ENCODE peak calls at places on chromosomes 6 and 20, in seven cellular contexts. Z is psoas muscle; W is hepatocyte; G is cardiac muscle cell; B is fibroblast of lung; O is upper lobe of left lung; C is CD8-positive, alpha-beta T cell. S is an unnamed sample.

GRCh38 chr6:24766685-24767462 is 7.9 kb upstream of the GMNN start:
- DNase-seq in W (peak; percentile 28), O (no peak), Z (no peak), B (peak; percentile 30), G (peak; percentile 19), C (no peak), S (no peak)

GRCh38 chr20:63594043-63594561 is 20.1 kb upstream of the HELZ2 start:
- DNase-seq in Z (peak; percentile 73), O (no peak), C (no peak), W (no peak), G (no peak), B (peak; percentile 69), S (no peak)

GRCh38 chr6:66128676-66129075 is 421.6 kb upstream of the EYS start:
- DNase-seq in Z (no peak), O (no peak), W (no peak), G (no peak), C (no peak), B (no peak), S (no peak)

GRCh38 chr6:122735618-122736017 is 43.9 kb upstream of the FABP7 start:
- DNase-seq in B (no peak), W (no peak), G (no peak), C (no peak), O (no peak), Z (no peak), S (no peak)

GRCh38 chr6:30396833-30397479 is 52.0 kb downstream of the RPP21 start:
- DNase-seq in O (peak; percentile 99), G (peak; percentile 92), W (peak; percentile 91), Z (peak; percentile 80), C (peak; percentile 65), B (peak; percentile 41), S (peak; percentile 89)

GRCh38 chr6:168530653-168531071 is 89.7 kb downstream of the SMOC2 start:
- DNase-seq in G (no peak), C (no peak), O (no peak), Z (no peak), B (no peak), W (no peak), S (no peak)

GRCh38 chr20:13279171-13279570 is 58.1 kb downstream of the ISM1 start:
- DNase-seq in O (no peak), G (no peak), B (no peak), Z (no peak), W (no peak), C (no peak), S (no peak)

GRCh38 chr6:155647354-155647753 is 191.7 kb upstream of the NOX3 start:
- DNase-seq in W (no peak), Z (no peak), G (no peak), C (no peak), B (peak; percentile 18), O (no peak), S (no peak)

GRCh38 chr20:62350098-62350628 is 16.9 kb downstream of the LAMA5 start:
- DNase-seq in C (no peak), B (peak; percentile 47), G (no peak), Z (peak; percentile 9), O (peak; percentile 80), W (peak; percentile 83), S (peak; percentile 40)

GRCh38 chr6:104423691-104424090 is 436.0 kb downstream of the HACE1 start:
- DNase-seq in O (no peak), C (no peak), Z (no peak), G (no peak), W (no peak), B (no peak), S (no peak)

GRCh38 chr20:32993484-32994050 is 10.7 kb downstream of the SUN5 start:
- DNase-seq in W (no peak), B (no peak), C (no peak), Z (no peak), G (no peak), O (no peak), S (no peak)

GRCh38 chr6:56363796-56364195 is 116.4 kb upstream of the COL21A1 start:
- DNase-seq in G (no peak), B (no peak), Z (no peak), O (no peak), W (no peak), C (no peak), S (no peak)

GRCh38 chr20:25341716-25342680 is 48.6 kb downstream of the ABHD12 start:
- DNase-seq in C (no peak), O (no peak), G (no peak), W (no peak), Z (no peak), B (peak; percentile 64), S (no peak)

GRCh38 chr6:22959571-22959970 is 390.2 kb downstream of the HDGFL1 start:
- DNase-seq in Z (no peak), G (no peak), B (no peak), W (no peak), O (no peak), C (no peak), S (no peak)

GRCh38 chr6:88650029-88650619 is 313.3 kb downstream of the RNGTT start:
- DNase-seq in Z (no peak), W (no peak), B (peak; percentile 88), O (no peak), G (no peak), C (no peak), S (no peak)

GRCh38 chr6:34350937-34351217 is 41.6 kb downstream of the NUDT3 start:
- DNase-seq in C (no peak), O (no peak), B (no peak), W (no peak), G (no peak), Z (no peak), S (no peak)
- H3K27ac ChIP-seq in C (no peak overlapping the region), O (no peak overlapping the region), B (no peak overlapping the region), W (no peak overlapping the region), G (no peak overlapping the region), Z (peak overlapping the region; percentile 38), S (no peak overlapping the region)

GRCh38 chr6:3797231-3798200 is 46.0 kb upstream of the PXDC1 start:
- DNase-seq in C (no peak), B (peak; percentile 94), O (no peak), Z (no peak), G (no peak), W (no peak), S (no peak)
- H3K4me3 ChIP-seq in C (no peak overlapping the region), B (no peak overlapping the region), O (no peak overlapping the region), Z (no peak overlapping the region), G (no peak overlapping the region), W (no peak overlapping the region), S (no peak overlapping the region)

GRCh38 chr6:72651191-72651590 is 29.3 kb downstream of the KCNQ5 start:
- DNase-seq in B (peak; percentile 41), G (no peak), W (no peak), C (no peak), Z (no peak), O (no peak), S (no peak)

GRCh38 chr6:72657391-72657790 is 35.5 kb downstream of the KCNQ5 start:
- DNase-seq in Z (no peak), G (no peak), O (no peak), B (no peak), W (no peak), C (no peak), S (no peak)

GRCh38 chr6:72651967-72652956 is 30.4 kb downstream of the KCNQ5 start:
- DNase-seq in B (no peak), W (no peak), G (peak; percentile 17), C (no peak), Z (no peak), O (no peak), S (no peak)

GRCh38 chr6:72653032-72653431 is 31.2 kb downstream of the KCNQ5 start:
- DNase-seq in Z (no peak), B (no peak), W (no peak), C (no peak), G (no peak), O (no peak), S (no peak)

GRCh38 chr6:72654101-72654618 is 32.3 kb downstream of the KCNQ5 start:
- DNase-seq in G (no peak), W (no peak), Z (no peak), B (no peak), O (no peak), C (no peak), S (no peak)
- H3K36me3 ChIP-seq in G (no peaks in the 10 kb centered on the region), W (no peaks in the 10 kb centered on the region), Z (no peaks in the 10 kb centered on the region), B (no peaks in the 10 kb centered on the region), O (no peaks in the 10 kb centered on the region), C (no peaks in the 10 kb centered on the region), S (no peaks in the 10 kb centered on the region)

DNA sequence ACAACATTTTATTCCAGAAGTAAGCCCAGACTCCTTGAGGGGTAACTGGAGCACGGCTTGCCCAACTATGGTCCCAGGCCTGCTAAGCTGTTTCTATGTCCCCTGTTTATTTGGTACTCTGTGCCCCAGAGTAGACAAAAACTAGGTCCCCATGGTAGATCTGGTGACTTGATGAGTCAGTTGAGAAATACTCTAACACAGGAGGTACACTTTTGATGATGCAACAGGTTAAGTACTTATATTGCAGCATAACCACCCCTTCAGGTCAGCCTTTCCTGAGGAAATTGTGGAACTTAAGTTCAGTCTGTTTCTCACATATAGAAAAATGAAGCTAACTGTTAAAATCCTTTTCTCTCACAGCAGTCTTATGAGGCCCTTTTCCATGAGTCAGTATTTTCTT is 19.6 kb downstream of the TTPAL start:
- DNase-seq in B (peak; percentile 75), C (no peak), G (no peak), O (no peak), W (peak; percentile 52), Z (no peak), S (no peak)
- H3K27ac ChIP-seq in B (peak overlapping the region; percentile 88), C (no peak overlapping the region), G (peak overlapping the region; percentile 41), O (peak overlapping the region; percentile 78), W (peak overlapping the region; percentile 87), Z (peak overlapping the region; percentile 79), S (peak overlapping the region; percentile 22)

DNA sequence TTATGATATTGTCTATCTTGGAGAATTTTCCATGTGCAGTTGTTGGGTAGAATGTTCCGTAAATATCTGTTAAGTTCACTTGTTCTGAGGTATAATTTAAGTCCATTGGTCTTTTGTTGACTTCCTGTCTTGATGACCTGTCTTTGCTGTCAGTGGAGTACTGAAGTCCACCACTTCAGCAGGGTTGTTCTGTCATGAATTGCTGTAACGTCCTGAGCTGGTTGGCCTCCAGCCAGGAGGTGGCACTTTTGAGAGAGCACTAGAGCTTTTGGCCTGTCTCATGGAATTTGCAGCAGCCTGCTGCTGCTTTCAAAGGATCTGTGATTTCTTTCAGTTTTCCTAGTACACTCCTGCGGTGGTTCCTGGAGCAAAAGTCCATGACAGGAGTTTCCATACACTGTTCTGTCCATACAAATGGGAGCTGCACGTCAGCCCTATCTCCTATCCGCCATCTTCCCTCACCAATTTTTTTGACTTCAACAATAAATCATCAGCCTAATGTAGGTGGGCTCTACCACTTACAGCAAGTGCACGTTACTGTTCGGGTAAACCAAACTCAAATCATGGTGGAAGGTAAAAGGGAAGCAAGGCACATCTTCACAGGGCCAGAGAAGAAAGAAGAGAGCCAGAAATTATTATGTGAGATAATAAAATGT is 46.9 kb upstream of the TRERF1 start:
- DNase-seq in Z (no peak), B (no peak), G (peak; percentile 81), C (no peak), W (peak; percentile 26), O (no peak), S (no peak)
- H3K4me3 ChIP-seq in Z (no peak overlapping the region), B (no peak overlapping the region), G (no peak overlapping the region), C (no peak overlapping the region), W (no peak overlapping the region), O (no peak overlapping the region), S (no peak overlapping the region)

GRCh38 chr6:108574457-108575149 is 13.9 kb downstream of the FOXO3 start:
- DNase-seq in W (no peak), C (no peak), O (no peak), Z (no peak), B (no peak), G (no peak), S (no peak)
- H3K36me3 ChIP-seq in W (no peaks in the 10 kb centered on the region), C (no peaks in the 10 kb centered on the region), O (peaks cover 9% of the 10 kb centered on the region), Z (peaks cover 8% of the 10 kb centered on the region), B (peaks cover 1% of the 10 kb centered on the region), G (no peaks in the 10 kb centered on the region), S (no peaks in the 10 kb centered on the region)

GRCh38 chr20:51024761-51025160 is 1.9 kb upstream of the KCNG1 start:
- DNase-seq in Z (no peak), B (no peak), C (no peak), W (no peak), G (no peak), O (no peak), S (no peak)
- H3K27ac ChIP-seq in Z (no peak overlapping the region), B (no peak overlapping the region), C (no peak overlapping the region), W (no peak overlapping the region), G (no peak overlapping the region), O (no peak overlapping the region), S (no peak overlapping the region)